ENCODE peak calls at places on chromosomes 7 and 10, in four cellular contexts. Y is kidney, C is heart right ventricle, S is IMR-90. Z is an unnamed sample.

GRCh38 chr10:52615756-52616419 is 156.7 kb downstream of the MBL2 start:
- DNase-seq in Y (no peak), C (no peak), S (peak; percentile 49), Z (no peak)

GRCh38 chr7:81045491-81045890 is 126.6 kb upstream of the SEMA3C start:
- DNase-seq in Y (no peak), C (no peak), S (no peak), Z (no peak)

GRCh38 chr7:97027427-97028234 is 3.0 kb upstream of the DLX5 start:
- DNase-seq in Y (no peak), C (peak; percentile 73), S (peak; percentile 85), Z (peak; percentile 81)

GRCh38 chr10:73848821-73849489 is 25.4 kb downstream of the CAMK2G start:
- DNase-seq in Y (peak; percentile 93), C (peak; percentile 88), S (peak; percentile 78), Z (peak; percentile 88)

GRCh38 chr10:101346177-101346576 is 7.8 kb upstream of the BTRC start:
- DNase-seq in Y (no peak), C (no peak), S (no peak), Z (no peak)

GRCh38 chr10:15211464-15211979 is 43.0 kb upstream of the NMT2 start:
- DNase-seq in Y (no peak), C (no peak), S (peak; percentile 93), Z (no peak)

GRCh38 chr7:151902306-151902705 is 25.4 kb upstream of the PRKAG2 start:
- DNase-seq in Y (peak; percentile 31), C (no peak), S (no peak), Z (no peak)

GRCh38 chr7:27188666-27189559 is 3.9 kb upstream of the HOXA11 start:
- DNase-seq in Y (peak; percentile 79), C (no peak), S (no peak), Z (peak; percentile 67)

GRCh38 chr7:45089314-45089891 is 634 bp upstream of the NACAD start:
- DNase-seq in Y (peak; percentile 88), C (peak; percentile 43), S (peak; percentile 48), Z (peak; percentile 74)

GRCh38 chr10:112649492-112650152 is 202.6 kb downstream of the VTI1A start:
- DNase-seq in Y (no peak), C (no peak), S (peak; percentile 74), Z (no peak)

GRCh38 chr7:5082806-5083205 is 37.1 kb downstream of the RBAK start:
- DNase-seq in Y (no peak), C (no peak), S (no peak), Z (no peak)

GRCh38 chr10:131031346-131031745 is 280.2 kb downstream of the TCERG1L start:
- DNase-seq in Y (no peak), C (no peak), S (no peak), Z (no peak)

GRCh38 chr7:128837521-128837921 is 7.3 kb downstream of the FLNC start:
- DNase-seq in Y (peak; percentile 62), C (peak; percentile 4), S (no peak), Z (no peak)

GRCh38 chr7:106870983-106871410 is 5.9 kb downstream of the PIK3CG start:
- DNase-seq in Y (no peak), C (no peak), S (peak; percentile 49), Z (no peak)

GRCh38 chr10:1182280-1183032 is 126.3 kb downstream of the WDR37 start:
- DNase-seq in Y (no peak), C (no peak), S (no peak), Z (peak; percentile 7)

GRCh38 chr10:22505923-22506685 is 160.8 kb downstream of the SPAG6 start:
- DNase-seq in Y (no peak), C (no peak), S (no peak), Z (no peak)

GRCh38 chr10:17227367-17228080 is 517 bp upstream of the VIM start:
- DNase-seq in Y (no peak), C (no peak), S (peak; percentile 39), Z (no peak)

GRCh38 chr7:28065721-28066285 is 114.8 kb downstream of the JAZF1 start:
- DNase-seq in Y (no peak), C (no peak), S (no peak), Z (no peak)

GRCh38 chr7:133273221-133273620 is 20.3 kb downstream of the EXOC4 start:
- DNase-seq in Y (no peak), C (no peak), S (no peak), Z (no peak)

GRCh38 chr10:53893061-53893460 is 908.0 kb downstream of the PCDH15 start:
- DNase-seq in Y (no peak), C (no peak), S (no peak), Z (no peak)

GRCh38 chr7:107162466-107162865 is 6.3 kb upstream of the HBP1 start:
- DNase-seq in Y (no peak), C (no peak), S (peak; percentile 32), Z (no peak)

GRCh38 chr10:85036661-85037060 is 708.3 kb downstream of the CCSER2 start:
- DNase-seq in Y (no peak), C (no peak), S (no peak), Z (no peak)

GRCh38 chr7:28433604-28434254 is 21.4 kb downstream of the CREB5 start:
- DNase-seq in Y (no peak), C (peak; percentile 23), S (peak; percentile 52), Z (no peak)

GRCh38 chr7:86995052-86995725 is 64.3 kb downstream of the ELAPOR2 start:
- DNase-seq in Y (no peak), C (no peak), S (no peak), Z (no peak)

GRCh38 chr10:43691503-43691902 is 42.8 kb upstream of the ZNF32 start:
- DNase-seq in Y (no peak), C (no peak), S (peak; percentile 23), Z (no peak)

GRCh38 chr7:24284699-24285506 is 913 bp downstream of the NPY start:
- DNase-seq in Y (no peak), C (no peak), S (no peak), Z (no peak)

GRCh38 chr7:102469972-102470825 is 5.4 kb downstream of the LRWD1 start:
- DNase-seq in Y (peak; percentile 76), C (no peak), S (no peak), Z (no peak)

GRCh38 chr10:70477661-70478162 is 855 bp upstream of the PALD1 start:
- DNase-seq in Y (peak; percentile 83), C (no peak), S (peak; percentile 18), Z (no peak)

GRCh38 chr10:22992075-22992474 is 64.2 kb downstream of the ARMC3 start:
- DNase-seq in Y (no peak), C (no peak), S (no peak), Z (no peak)

GRCh38 chr10:11505636-11506035 is 105.8 kb downstream of the USP6NL start:
- DNase-seq in Y (no peak), C (no peak), S (no peak), Z (no peak)

GRCh38 chr7:130566168-130566897 is 74.4 kb downstream of the MEST start:
- DNase-seq in Y (no peak), C (peak; percentile 92), S (peak; percentile 88), Z (no peak)

GRCh38 chr7:129574487-129574886 is 37.0 kb upstream of the NRF1 start:
- DNase-seq in Y (no peak), C (peak; percentile 31), S (peak; percentile 88), Z (no peak)

GRCh38 chr10:79078367-79079073 is 9.8 kb downstream of the ZMIZ1 start:
- DNase-seq in Y (no peak), C (no peak), S (no peak), Z (no peak)

GRCh38 chr10:79079074-79079397 is 10.3 kb downstream of the ZMIZ1 start:
- DNase-seq in Y (no peak), C (no peak), S (no peak), Z (no peak)

GRCh38 chr10:79075418-79075817 is 6.7 kb downstream of the ZMIZ1 start:
- DNase-seq in Y (no peak), C (no peak), S (no peak), Z (no peak)

GRCh38 chr10:79079490-79080355 is 11.0 kb downstream of the ZMIZ1 start:
- DNase-seq in Y (peak; percentile 88), C (peak; percentile 58), S (peak; percentile 71), Z (no peak)

GRCh38 chr10:79077488-79078173 is 8.9 kb downstream of the ZMIZ1 start:
- DNase-seq in Y (no peak), C (no peak), S (no peak), Z (no peak)
- H3K4me1 ChIP-seq in Y (peaks cover 90% of the 10 kb centered on the region), C (peaks cover 100% of the 10 kb centered on the region), S (peaks cover 82% of the 10 kb centered on the region), Z (peaks cover 99% of the 10 kb centered on the region)

GRCh38 chr10:13056461-13057077 is 43.4 kb upstream of the OPTN start:
- DNase-seq in Y (no peak), C (no peak), S (peak; percentile 16), Z (no peak)
- TF ChIP-seq CTCF in Y (no peak), C (no peak), S (peak; percentile 49), Z (peak; percentile 36)

GRCh38 chr10:86508217-86508616 is 13.4 kb downstream of the WAPL start:
- DNase-seq in Y (no peak), C (no peak), S (no peak), Z (no peak)

GRCh38 chr10:86511027-86511865 is 10.3 kb downstream of the WAPL start:
- DNase-seq in Y (no peak), C (no peak), S (no peak), Z (no peak)

GRCh38 chr10:86506499-86506898 is 15.1 kb downstream of the WAPL start:
- DNase-seq in Y (no peak), C (no peak), S (no peak), Z (no peak)

GRCh38 chr10:86509145-86509544 is 12.4 kb downstream of the WAPL start:
- DNase-seq in Y (no peak), C (no peak), S (no peak), Z (no peak)

DNA sequence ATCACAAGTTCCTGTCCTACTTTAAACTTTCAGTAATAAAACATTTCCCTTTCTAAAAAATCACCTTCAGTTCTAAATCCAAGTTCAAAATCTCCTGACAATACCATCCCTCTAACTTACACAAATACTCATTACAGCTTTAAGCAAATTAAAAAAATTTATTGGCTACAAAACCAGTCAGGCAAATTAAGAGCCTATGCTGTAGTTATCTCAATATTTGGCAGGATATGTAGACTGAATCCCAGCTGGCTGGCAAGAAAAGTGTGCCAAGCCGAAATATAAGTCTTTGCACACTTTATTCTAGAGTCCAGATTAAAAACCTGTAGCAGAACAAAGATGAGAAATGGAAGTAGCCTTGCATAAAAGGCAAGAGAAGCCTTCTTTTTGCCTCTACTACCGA is 9.5 kb downstream of the WAPL start:
- DNase-seq in Y (no peak), C (no peak), S (no peak), Z (no peak)
- H3K4me3 ChIP-seq in Y (no peak overlapping the region), C (no peak overlapping the region), S (no peak overlapping the region), Z (no peak overlapping the region)

GRCh38 chr10:49508654-49509053 is 30.3 kb downstream of the ERCC6 start:
- DNase-seq in Y (no peak), C (no peak), S (peak; percentile 10), Z (no peak)
- H3K4me1 ChIP-seq in Y (no peaks in the 10 kb centered on the region), C (peaks cover 18% of the 10 kb centered on the region), S (peaks cover 2% of the 10 kb centered on the region), Z (peaks cover 3% of the 10 kb centered on the region)

DNA sequence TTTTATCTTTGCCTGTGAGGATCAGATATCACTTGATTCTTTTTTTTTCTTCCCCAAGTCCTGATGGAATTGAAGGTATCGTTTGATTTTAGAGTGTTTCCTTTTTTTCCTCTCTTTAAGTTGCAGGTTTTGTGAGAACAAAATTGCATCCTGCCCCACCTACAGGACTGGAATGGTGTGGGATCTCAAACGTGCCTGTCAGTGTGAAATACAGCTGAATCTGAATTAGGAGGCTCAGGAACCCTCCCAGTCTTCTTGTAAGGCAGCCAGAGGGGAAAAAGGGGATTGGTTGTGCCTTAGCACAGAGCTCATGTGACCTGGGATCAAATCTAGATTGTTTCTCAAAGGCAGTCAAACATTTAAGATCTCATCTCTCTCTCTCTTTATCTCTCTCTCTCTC is 32.7 kb upstream of the KLHL7 start:
- DNase-seq in Y (no peak), C (no peak), S (no peak), Z (no peak)
- TF ChIP-seq CTCF in Y (no peak), C (no peak), S (no peak), Z (no peak)

GRCh38 chr10:97074256-97075145 is 111.3 kb downstream of the SLIT1 start:
- DNase-seq in Y (no peak), C (no peak), S (no peak), Z (no peak)
- H3K4me3 ChIP-seq in Y (no peak overlapping the region), C (no peak overlapping the region), S (no peak overlapping the region), Z (no peak overlapping the region)

Z was measured in upper lobe of right lung.